ENCODE peak calls at places on chromosomes 16 and 17, in eight cellular contexts. G is heart right ventricle, T is ascending aorta, W is lower leg skin, Z is GM12865, U is H7, L is astrocyte of the cerebellum, P is bronchial epithelial cell. R is an unnamed sample.

GRCh38 chr16:10539256-10539655 is 41.1 kb downstream of the EMP2 start:
- DNase-seq in G (no peak), T (no peak), W (no peak), Z (no peak), U (no peak), L (no peak), P (peak), R (no peak)

GRCh38 chr17:41800601-41801373 is 11.0 kb downstream of the P3H4 start:
- DNase-seq in G (no peak), T (no peak), W (peak), Z (peak), U (peak), L (no peak), P (peak), R (no peak)

GRCh38 chr17:40827746-40828453 is 5.5 kb upstream of the KRT10 start:
- DNase-seq in G (no peak), T (peak), W (no peak), Z (no peak), U (no peak), L (no peak), P (no peak), R (peak)

GRCh38 chr16:46745594-46745993 is 2.5 kb downstream of the MYLK3 start:
- DNase-seq in G (no peak), T (no peak), W (peak), Z (no peak), U (no peak), L (no peak), P (no peak), R (no peak)

GRCh38 chr17:15346196-15346595 is 4.8 kb upstream of the TEKT3 start:
- DNase-seq in G (no peak), T (no peak), W (no peak), Z (no peak), U (no peak), L (no peak), P (no peak), R (no peak)

GRCh38 chr16:85750021-85750826 is 672 bp downstream of the C16orf74 start:
- DNase-seq in G (peak), T (no peak), W (no peak), Z (peak), U (peak), L (no peak), P (peak), R (peak)

GRCh38 chr17:17416007-17416399 is 60.8 kb upstream of the MED9 start:
- DNase-seq in G (no peak), T (no peak), W (no peak), Z (peak), U (peak), L (no peak), P (peak), R (peak)

GRCh38 chr16:53892155-53892554 is 188.2 kb downstream of the FTO start:
- DNase-seq in G (no peak), T (no peak), W (no peak), Z (peak), U (peak), L (peak), P (peak), R (no peak)

GRCh38 chr16:79334127-79334526 is 266.4 kb downstream of the MAF start:
- DNase-seq in G (no peak), T (no peak), W (peak), Z (no peak), U (peak), L (no peak), P (no peak), R (no peak)

GRCh38 chr17:8268550-8269298 is 19.6 kb downstream of the PFAS start:
- DNase-seq in G (no peak), T (no peak), W (no peak), Z (no peak), U (no peak), L (no peak), P (no peak), R (no peak)

GRCh38 chr17:79808763-79809529 is 12.1 kb upstream of the CBX8 start:
- DNase-seq in G (no peak), T (no peak), W (no peak), Z (peak), U (peak), L (no peak), P (peak), R (no peak)

GRCh38 chr17:38447502-38448095 is 19.3 kb downstream of the ARHGAP23 start:
- DNase-seq in G (no peak), T (no peak), W (no peak), Z (no peak), U (no peak), L (no peak), P (no peak), R (no peak)

GRCh38 chr17:66682293-66682692 is 152.6 kb upstream of the CACNG5 start:
- DNase-seq in G (no peak), T (no peak), W (no peak), Z (no peak), U (no peak), L (no peak), P (no peak), R (no peak)

GRCh38 chr17:31427684-31428083 is 36.2 kb downstream of the RAB11FIP4 start:
- DNase-seq in G (no peak), T (no peak), W (no peak), Z (no peak), U (no peak), L (no peak), P (no peak), R (no peak)

GRCh38 chr16:84583995-84584394 is 33.9 kb downstream of the COTL1 start:
- DNase-seq in G (no peak), T (no peak), W (no peak), Z (no peak), U (no peak), L (no peak), P (no peak), R (no peak)

GRCh38 chr16:54453863-54454262 is 167.3 kb upstream of the IRX3 start:
- DNase-seq in G (no peak), T (no peak), W (no peak), Z (no peak), U (no peak), L (no peak), P (no peak), R (no peak)

GRCh38 chr17:50632637-50633036 is 2.0 kb upstream of the ABCC3 start:
- DNase-seq in G (no peak), T (no peak), W (no peak), Z (peak), U (no peak), L (no peak), P (no peak), R (no peak)

GRCh38 chr17:81026266-81027036 is 8.5 kb upstream of the BAIAP2 start:
- DNase-seq in G (no peak), T (no peak), W (no peak), Z (no peak), U (peak), L (no peak), P (no peak), R (no peak)

DNA sequence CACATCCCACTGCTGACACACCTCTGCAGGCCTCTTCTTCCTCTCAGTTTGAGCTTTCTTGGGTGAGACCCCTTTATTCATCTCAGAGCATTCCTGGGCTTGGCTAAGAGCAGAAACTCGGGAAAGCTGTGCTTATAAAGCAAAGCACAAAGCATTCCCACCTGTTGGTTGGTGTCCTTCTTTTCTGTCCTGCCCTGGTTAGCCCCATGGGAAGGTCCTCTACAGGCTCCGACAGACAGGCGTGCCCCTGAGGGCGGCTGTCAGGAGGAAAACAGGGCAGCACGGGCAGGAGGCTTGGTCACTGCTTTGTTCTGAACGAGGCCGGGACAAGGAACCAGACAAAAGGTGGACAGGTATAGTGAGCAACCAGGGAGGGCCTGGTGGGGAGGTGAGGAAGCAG is 1.9 kb downstream of the MEOX1 start:
- DNase-seq in G (no peak), T (no peak), W (no peak), Z (no peak), U (no peak), L (no peak), P (no peak), R (no peak)
- H3K4me3 ChIP-seq in G (peak), T (no peak), W (no peak), Z (no peak), U (no peak), L (no peak), P (no peak), R (no peak)

GRCh38 chr17:6374761-6375312 is 60.1 kb downstream of the AIPL1 start:
- DNase-seq in G (no peak), T (no peak), W (peak), Z (no peak), U (peak), L (no peak), P (peak), R (no peak)
- H3K4me3 ChIP-seq in G (no peak), T (no peak), W (no peak), Z (no peak), U (no peak), L (no peak), P (no peak), R (no peak)

GRCh38 chr16:57808589-57808988 is 6.3 kb upstream of the KIFC3 start:
- DNase-seq in G (no peak), T (no peak), W (no peak), Z (no peak), U (no peak), L (no peak), P (no peak), R (no peak)
- H3K4me3 ChIP-seq in G (no peak), T (no peak), W (no peak), Z (no peak), U (no peak), L (no peak), P (no peak), R (peak)

GRCh38 chr17:44911133-44912001 is 3.9 kb downstream of the GFAP start:
- DNase-seq in G (peak), T (no peak), W (no peak), Z (peak), U (peak), L (no peak), P (peak), R (no peak)
- H3K4me3 ChIP-seq in G (peak), T (no peak), W (no peak), Z (no peak), U (peak), L (no peak), P (peak), R (no peak)

GRCh38 chr17:77130521-77130920 is 10.2 kb upstream of the SEC14L1 start:
- DNase-seq in G (no peak), T (no peak), W (no peak), Z (no peak), U (no peak), L (no peak), P (no peak), R (no peak)

GRCh38 chr17:77131919-77132318 is 8.8 kb upstream of the SEC14L1 start:
- DNase-seq in G (no peak), T (no peak), W (no peak), Z (no peak), U (no peak), L (no peak), P (peak), R (peak)

GRCh38 chr17:77133087-77133633 is 7.6 kb upstream of the SEC14L1 start:
- DNase-seq in G (no peak), T (no peak), W (no peak), Z (no peak), U (no peak), L (no peak), P (no peak), R (no peak)

GRCh38 chr17:77129568-77130301 is 11.0 kb upstream of the SEC14L1 start:
- DNase-seq in G (no peak), T (no peak), W (no peak), Z (no peak), U (no peak), L (no peak), P (no peak), R (no peak)

GRCh38 chr17:77132411-77133086 is 8.2 kb upstream of the SEC14L1 start:
- DNase-seq in G (no peak), T (no peak), W (no peak), Z (no peak), U (no peak), L (no peak), P (peak), R (no peak)
- H3K4me3 ChIP-seq in G (no peak), T (no peak), W (no peak), Z (no peak), U (no peak), L (no peak), P (no peak), R (no peak)

DNA sequence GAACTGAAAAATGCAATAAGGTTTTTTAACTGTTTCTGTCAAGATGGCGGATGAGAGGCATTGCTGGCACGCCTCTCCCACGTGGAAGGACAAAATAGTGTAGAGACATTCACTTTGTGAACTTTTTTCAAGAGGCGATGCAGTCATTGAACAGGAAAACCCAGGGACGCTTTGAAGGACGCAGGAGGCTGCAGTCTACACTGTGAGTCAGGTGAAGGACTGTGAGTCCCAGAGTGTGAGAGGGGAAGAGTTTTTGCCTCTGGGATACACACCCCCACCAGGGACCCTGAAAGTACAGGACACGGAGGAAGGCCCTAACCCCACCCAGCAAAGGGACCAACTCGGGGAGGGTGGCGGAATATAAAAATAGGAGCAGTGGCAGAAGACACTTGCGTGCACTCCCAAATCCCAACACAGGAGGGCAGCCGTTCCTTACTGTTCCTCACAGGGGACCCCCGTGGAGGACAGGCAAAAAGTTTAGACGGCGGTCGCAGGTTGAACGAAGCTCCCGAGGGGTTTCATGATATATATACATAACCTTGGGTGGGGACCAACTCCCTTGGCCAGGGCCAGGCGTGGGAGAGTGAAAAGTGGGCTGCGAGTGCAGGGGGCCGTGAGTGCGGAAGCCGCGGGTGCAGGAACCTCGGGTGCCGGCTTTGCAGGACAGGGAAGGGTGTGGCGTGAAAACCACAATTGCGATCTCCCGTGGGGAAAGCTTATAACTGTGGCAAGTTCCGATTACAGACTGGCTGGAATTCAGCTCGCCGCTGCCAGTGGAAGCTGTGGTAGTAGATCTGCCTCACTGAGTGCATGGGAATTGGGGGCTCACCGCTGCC is 82.0 kb upstream of the ALOX12 start:
- DNase-seq in G (peak), T (no peak), W (peak), Z (peak), U (peak), L (peak), P (peak), R (peak)
- H3K4me3 ChIP-seq in G (peak), T (peak), W (no peak), Z (peak), U (no peak), L (no peak), P (no peak), R (no peak)

R was measured in skeletal muscle cell.